ENCODE peak calls at places on chromosome 19, in five cellular contexts. M is left ventricle myocardium inferior; O is stimulated activated CD8-positive, alpha-beta memory T cell treated with anti-CD3 and anti-CD28 coated beads, Interleukin-7, amount 100 ng/mL, for 48 hours; H is heart left ventricle; X is D341Med. P is an unnamed sample.

GRCh38 chr19:51810228-51810627 is 15.3 kb downstream of the FPR3 start:
- DNase-seq in O (no peak), M (no peak), H (no peak), X (no peak), P (no peak)

GRCh38 chr19:16420781-16421386 is 50.9 kb downstream of the EPS15L1 start:
- DNase-seq in M (peak), X (peak), H (peak), O (no peak), P (no peak)

GRCh38 chr19:13164370-13165090 is 14.3 kb downstream of the IER2 start:
- DNase-seq in M (peak), X (peak), H (peak), O (no peak), P (peak)

GRCh38 chr19:31553112-31553843 is 204.0 kb upstream of the TSHZ3 start:
- DNase-seq in O (no peak), X (no peak), M (no peak), H (no peak), P (no peak)

GRCh38 chr19:48878219-48879024 is 6.2 kb downstream of the PPP1R15A start:
- DNase-seq in M (no peak), X (no peak), H (no peak), O (no peak), P (no peak)

GRCh38 chr19:39110263-39110967 is 15.2 kb upstream of the PAK4 start:
- DNase-seq in X (peak), O (peak), H (no peak), M (peak), P (peak)

GRCh38 chr19:2462635-2463421 is 6.1 kb upstream of the LMNB2 start:
- DNase-seq in O (no peak), M (peak), H (peak), X (peak), P (peak)

GRCh38 chr19:5154799-5155426 is 185.7 kb downstream of the PTPRS start:
- DNase-seq in O (no peak), H (peak), M (no peak), X (peak), P (no peak)

GRCh38 chr19:31975461-31975860 is 369.9 kb upstream of the ZNF507 start:
- DNase-seq in X (no peak), M (no peak), H (no peak), O (no peak), P (no peak)

GRCh38 chr19:32208060-32208459 is 137.3 kb upstream of the ZNF507 start:
- DNase-seq in H (no peak), O (no peak), M (no peak), X (no peak), P (no peak)

GRCh38 chr19:35510626-35510964 is 2.9 kb downstream of the DMKN start:
- DNase-seq in H (no peak), O (no peak), M (no peak), X (no peak), P (no peak)

GRCh38 chr19:4967738-4968461 is 1.0 kb upstream of the KDM4B start:
- DNase-seq in H (no peak), X (peak), O (no peak), M (no peak), P (no peak)

GRCh38 chr19:48659768-48660167 is 13.0 kb downstream of the NTN5 start:
- DNase-seq in H (no peak), X (peak), O (no peak), M (no peak), P (no peak)

GRCh38 chr19:35287713-35288112 is 4.2 kb upstream of the MAG start:
- DNase-seq in O (no peak), M (no peak), X (no peak), H (no peak), P (no peak)

GRCh38 chr19:45691516-45692186 is at the start of gene SNRPD2:
- DNase-seq in X (peak), O (peak), H (peak), M (peak), P (peak)

GRCh38 chr19:10270180-10270615 is 722 bp upstream of the ICAM1 start:
- DNase-seq in M (peak), H (peak), X (no peak), O (peak), P (no peak)

GRCh38 chr19:40006273-40006691 is 9.4 kb downstream of the ZNF546 start:
- DNase-seq in H (no peak), M (no peak), X (no peak), O (no peak), P (no peak)

GRCh38 chr19:44345969-44346368 is 10.5 kb downstream of the ZNF112 start:
- DNase-seq in X (peak), M (no peak), O (no peak), H (no peak), P (no peak)

GRCh38 chr19:41226053-41226873 is 7.2 kb downstream of the AXL start:
- DNase-seq in X (no peak), M (peak), H (peak), O (peak), P (peak)

GRCh38 chr19:28710278-28710677 is 502.7 kb downstream of the UQCRFS1 start:
- DNase-seq in X (no peak), O (no peak), M (no peak), H (no peak), P (no peak)